ENCODE peak calls at places on chromosomes 12 and 14, in four cellular contexts. One of them, this sample, is unnamed.

GRCh38 chr12:31238764-31239387 is 87.1 kb downstream of the SINHCAF start:
- DNase-seq in lower leg skin: peak
- DNase-seq in BE2C: peak
- DNase-seq in mesothelial cell of epicardium: no peak
- DNase-seq in this sample: no peak

GRCh38 chr12:79514730-79515525 is 175.8 kb downstream of the PAWR start:
- DNase-seq in lower leg skin: no peak
- DNase-seq in BE2C: no peak
- DNase-seq in mesothelial cell of epicardium: no peak
- DNase-seq in this sample: no peak

GRCh38 chr14:58298880-58299664 is 717 bp downstream of the ARID4A start:
- DNase-seq in lower leg skin: peak
- DNase-seq in BE2C: peak
- DNase-seq in mesothelial cell of epicardium: no peak
- DNase-seq in this sample: no peak

GRCh38 chr12:115659422-115659821 is 618.1 kb downstream of the MED13L start:
- DNase-seq in lower leg skin: no peak
- DNase-seq in BE2C: no peak
- DNase-seq in mesothelial cell of epicardium: no peak
- DNase-seq in this sample: no peak

GRCh38 chr12:111773801-111774551 is 7.2 kb downstream of the ALDH2 start:
- DNase-seq in lower leg skin: peak
- DNase-seq in BE2C: no peak
- DNase-seq in mesothelial cell of epicardium: no peak
- DNase-seq in this sample: no peak

GRCh38 chr12:132908145-132909029 is 21.0 kb upstream of the CHFR start:
- DNase-seq in lower leg skin: peak
- DNase-seq in BE2C: peak
- DNase-seq in mesothelial cell of epicardium: peak
- DNase-seq in this sample: peak

GRCh38 chr14:64826333-64826732 is 53.4 kb downstream of the SPTB start:
- DNase-seq in lower leg skin: no peak
- DNase-seq in BE2C: no peak
- DNase-seq in mesothelial cell of epicardium: no peak
- DNase-seq in this sample: no peak

GRCh38 chr14:29240046-29240445 is 473.5 kb downstream of the FOXG1 start:
- DNase-seq in lower leg skin: no peak
- DNase-seq in BE2C: no peak
- DNase-seq in mesothelial cell of epicardium: no peak
- DNase-seq in this sample: no peak

GRCh38 chr14:91732859-91733477 is 1.1 kb upstream of the CATSPERB start:
- DNase-seq in lower leg skin: no peak
- DNase-seq in BE2C: no peak
- DNase-seq in mesothelial cell of epicardium: no peak
- DNase-seq in this sample: no peak

GRCh38 chr14:70045715-70046535 is 142.8 kb downstream of the SLC8A3 start:
- DNase-seq in lower leg skin: peak
- DNase-seq in BE2C: peak
- DNase-seq in mesothelial cell of epicardium: peak
- DNase-seq in this sample: peak

GRCh38 chr12:76375470-76375869 is 27.3 kb upstream of the BBS10 start:
- DNase-seq in lower leg skin: no peak
- DNase-seq in BE2C: no peak
- DNase-seq in mesothelial cell of epicardium: no peak
- DNase-seq in this sample: no peak

GRCh38 chr12:3061858-3062215 is 15.3 kb upstream of the TSPAN9 start:
- DNase-seq in lower leg skin: no peak
- DNase-seq in BE2C: no peak
- DNase-seq in mesothelial cell of epicardium: no peak
- DNase-seq in this sample: no peak

GRCh38 chr14:55807536-55807935 is 227.5 kb downstream of the KTN1 start:
- DNase-seq in lower leg skin: no peak
- DNase-seq in BE2C: no peak
- DNase-seq in mesothelial cell of epicardium: no peak
- DNase-seq in this sample: no peak

GRCh38 chr12:57553343-57554202 is 3.7 kb downstream of the KIF5A start:
- DNase-seq in lower leg skin: no peak
- DNase-seq in BE2C: peak
- DNase-seq in mesothelial cell of epicardium: no peak
- DNase-seq in this sample: no peak

GRCh38 chr12:89384050-89384749 is 31.9 kb upstream of the DUSP6 start:
- DNase-seq in lower leg skin: no peak
- DNase-seq in BE2C: peak
- DNase-seq in mesothelial cell of epicardium: no peak
- DNase-seq in this sample: no peak

GRCh38 chr14:98731701-98732100 is 540.3 kb downstream of the BCL11B start:
- DNase-seq in lower leg skin: no peak
- DNase-seq in BE2C: no peak
- DNase-seq in mesothelial cell of epicardium: no peak
- DNase-seq in this sample: peak

GRCh38 chr14:30553311-30553989 is 5.5 kb upstream of the G2E3 start:
- DNase-seq in lower leg skin: no peak
- DNase-seq in BE2C: no peak
- DNase-seq in mesothelial cell of epicardium: no peak
- DNase-seq in this sample: no peak

GRCh38 chr12:104494137-104494815 is 37.5 kb downstream of the CHST11 start:
- DNase-seq in lower leg skin: no peak
- DNase-seq in BE2C: no peak
- DNase-seq in mesothelial cell of epicardium: no peak
- DNase-seq in this sample: no peak

GRCh38 chr12:25653487-25654175 is 100.5 kb upstream of the LMNTD1 start:
- DNase-seq in lower leg skin: no peak
- DNase-seq in BE2C: peak
- DNase-seq in mesothelial cell of epicardium: no peak
- DNase-seq in this sample: no peak

GRCh38 chr14:60245316-60246177 is 3.5 kb upstream of the PPM1A start:
- DNase-seq in lower leg skin: no peak
- DNase-seq in BE2C: no peak
- DNase-seq in mesothelial cell of epicardium: no peak
- DNase-seq in this sample: no peak

GRCh38 chr14:36556811-36557433 is 25.5 kb downstream of the NKX2-8 start:
- DNase-seq in lower leg skin: no peak
- DNase-seq in BE2C: peak
- DNase-seq in mesothelial cell of epicardium: no peak
- DNase-seq in this sample: no peak

GRCh38 chr14:63378444-63378843 is 59.7 kb upstream of the GPHB5 start:
- DNase-seq in lower leg skin: no peak
- DNase-seq in BE2C: no peak
- DNase-seq in mesothelial cell of epicardium: no peak
- DNase-seq in this sample: no peak

GRCh38 chr12:19421503-19422282 is 17.6 kb upstream of the AEBP2 start:
- DNase-seq in lower leg skin: peak
- DNase-seq in BE2C: no peak
- DNase-seq in mesothelial cell of epicardium: no peak
- DNase-seq in this sample: no peak

GRCh38 chr14:63614964-63615363 is 26.7 kb downstream of the WDR89 start:
- DNase-seq in lower leg skin: no peak
- DNase-seq in BE2C: no peak
- DNase-seq in mesothelial cell of epicardium: no peak
- DNase-seq in this sample: no peak

GRCh38 chr14:52703225-52703624 is 3.8 kb upstream of the PSMC6 start:
- DNase-seq in lower leg skin: no peak
- DNase-seq in BE2C: no peak
- DNase-seq in mesothelial cell of epicardium: no peak
- DNase-seq in this sample: no peak

GRCh38 chr12:114895822-114896221 is 211.8 kb upstream of the TBX3 start:
- DNase-seq in lower leg skin: no peak
- DNase-seq in BE2C: no peak
- DNase-seq in mesothelial cell of epicardium: no peak
- DNase-seq in this sample: no peak

GRCh38 chr14:39432619-39433451 is 602 bp upstream of the FBXO33 start:
- DNase-seq in lower leg skin: peak
- DNase-seq in BE2C: peak
- DNase-seq in mesothelial cell of epicardium: peak
- DNase-seq in this sample: peak

GRCh38 chr12:7907009-7907408 is 29.0 kb downstream of the SLC2A3 start:
- DNase-seq in lower leg skin: peak
- DNase-seq in BE2C: peak
- DNase-seq in mesothelial cell of epicardium: no peak
- DNase-seq in this sample: no peak

GRCh38 chr12:110245278-110245868 is 35.7 kb upstream of the ATP2A2 start:
- DNase-seq in lower leg skin: no peak
- DNase-seq in BE2C: peak
- DNase-seq in mesothelial cell of epicardium: no peak
- DNase-seq in this sample: no peak

GRCh38 chr12:67593041-67593870 is 55.3 kb upstream of the DYRK2 start:
- DNase-seq in lower leg skin: no peak
- DNase-seq in BE2C: no peak
- DNase-seq in mesothelial cell of epicardium: peak
- DNase-seq in this sample: no peak

GRCh38 chr14:75258803-75259509 is 19.7 kb upstream of the FOS start:
- DNase-seq in lower leg skin: peak
- DNase-seq in BE2C: peak
- DNase-seq in mesothelial cell of epicardium: peak
- DNase-seq in this sample: peak

GRCh38 chr14:75259946-75260545 is 18.6 kb upstream of the FOS start:
- DNase-seq in lower leg skin: no peak
- DNase-seq in BE2C: no peak
- DNase-seq in mesothelial cell of epicardium: no peak
- DNase-seq in this sample: no peak

GRCh38 chr14:75257241-75257640 is 21.4 kb upstream of the FOS start:
- DNase-seq in lower leg skin: no peak
- DNase-seq in BE2C: no peak
- DNase-seq in mesothelial cell of epicardium: no peak
- DNase-seq in this sample: no peak

GRCh38 chr14:75258079-75258802 is 20.4 kb upstream of the FOS start:
- DNase-seq in lower leg skin: peak
- DNase-seq in BE2C: no peak
- DNase-seq in mesothelial cell of epicardium: no peak
- DNase-seq in this sample: no peak

GRCh38 chr14:75259510-75259855 is 19.1 kb upstream of the FOS start:
- DNase-seq in lower leg skin: no peak
- DNase-seq in BE2C: no peak
- DNase-seq in mesothelial cell of epicardium: no peak
- DNase-seq in this sample: no peak
- TF ChIP-seq CTCF in lower leg skin: no peak
- TF ChIP-seq CTCF in BE2C: peak
- TF ChIP-seq CTCF in mesothelial cell of epicardium: no peak
- TF ChIP-seq CTCF in this sample: no peak

DNA sequence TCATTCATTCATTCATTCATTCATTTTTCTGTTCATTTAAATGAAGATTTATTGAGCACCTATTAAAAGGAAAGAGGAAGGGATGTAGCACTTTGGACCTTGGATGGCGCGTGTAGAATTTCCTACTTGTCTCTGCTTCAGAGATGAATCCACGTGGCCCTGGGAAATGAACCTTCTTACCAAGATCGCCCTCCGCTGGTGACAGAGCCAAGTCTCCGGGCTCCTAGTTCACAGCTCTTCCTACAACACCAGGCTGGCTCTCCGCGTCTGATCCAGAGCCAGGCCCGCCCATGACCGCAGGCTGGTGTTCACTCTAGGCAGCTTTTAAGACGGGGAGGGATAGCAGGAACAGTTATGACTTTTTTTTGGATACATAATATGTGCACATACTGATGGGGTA is 70.9 kb upstream of the PIWIL1 start:
- DNase-seq in lower leg skin: peak
- DNase-seq in BE2C: no peak
- DNase-seq in mesothelial cell of epicardium: no peak
- DNase-seq in this sample: no peak
- TF ChIP-seq CTCF in lower leg skin: no peak
- TF ChIP-seq CTCF in BE2C: no peak
- TF ChIP-seq CTCF in mesothelial cell of epicardium: no peak
- TF ChIP-seq CTCF in this sample: peak

GRCh38 chr14:34065222-34065621 is 114.3 kb upstream of the EGLN3 start:
- DNase-seq in lower leg skin: no peak
- DNase-seq in BE2C: no peak
- DNase-seq in mesothelial cell of epicardium: no peak
- DNase-seq in this sample: no peak

GRCh38 chr14:34063042-34063441 is 112.2 kb upstream of the EGLN3 start:
- DNase-seq in lower leg skin: no peak
- DNase-seq in BE2C: no peak
- DNase-seq in mesothelial cell of epicardium: no peak
- DNase-seq in this sample: no peak

GRCh38 chr14:34063470-34064164 is 112.7 kb upstream of the EGLN3 start:
- DNase-seq in lower leg skin: no peak
- DNase-seq in BE2C: no peak
- DNase-seq in mesothelial cell of epicardium: no peak
- DNase-seq in this sample: no peak

GRCh38 chr14:34065690-34066391 is 115.0 kb upstream of the EGLN3 start:
- DNase-seq in lower leg skin: no peak
- DNase-seq in BE2C: no peak
- DNase-seq in mesothelial cell of epicardium: no peak
- DNase-seq in this sample: no peak

DNA sequence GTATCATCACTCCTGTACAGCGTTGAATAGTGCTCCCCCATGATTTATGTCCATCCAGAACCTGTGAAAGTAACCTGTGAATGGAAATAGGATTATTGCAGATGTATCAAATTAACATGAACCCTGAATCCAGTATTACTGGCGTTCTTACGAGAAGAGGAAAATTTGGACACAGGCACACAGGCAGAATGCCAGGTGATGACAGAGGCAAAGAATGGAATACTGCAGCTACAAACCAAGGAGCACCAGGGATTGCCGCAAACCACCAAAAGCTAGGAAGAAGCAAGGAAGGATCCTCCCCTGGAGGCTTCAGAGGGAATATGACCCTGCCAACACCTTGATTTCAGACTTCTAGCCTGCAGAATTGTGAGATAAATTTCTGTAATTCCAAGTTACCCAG is 113.5 kb upstream of the EGLN3 start:
- DNase-seq in lower leg skin: no peak
- DNase-seq in BE2C: no peak
- DNase-seq in mesothelial cell of epicardium: no peak
- DNase-seq in this sample: no peak
- TF ChIP-seq CTCF in lower leg skin: no peak
- TF ChIP-seq CTCF in BE2C: no peak
- TF ChIP-seq CTCF in mesothelial cell of epicardium: no peak
- TF ChIP-seq CTCF in this sample: no peak

DNA sequence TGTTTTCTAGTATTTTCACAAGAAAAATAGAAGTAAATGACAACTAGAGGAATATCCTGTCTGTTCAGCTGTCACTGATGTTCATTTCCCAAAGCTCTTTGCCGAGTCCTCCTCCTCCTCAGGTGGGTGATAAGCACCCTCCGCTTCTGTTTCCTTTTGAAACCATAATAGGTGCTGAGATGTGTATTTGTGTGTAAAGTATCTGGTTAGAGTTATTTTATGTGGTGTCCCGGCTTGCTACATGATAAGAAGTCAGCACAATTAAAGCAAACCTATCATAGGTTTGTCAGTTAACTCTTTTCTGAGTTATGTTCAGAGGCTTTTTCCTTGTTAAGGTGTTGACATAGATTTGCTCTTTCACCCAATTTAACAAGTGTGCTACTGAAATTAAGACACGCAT is 82.4 kb downstream of the PIWIL1 start:
- DNase-seq in lower leg skin: peak
- DNase-seq in BE2C: no peak
- DNase-seq in mesothelial cell of epicardium: no peak
- DNase-seq in this sample: no peak
- TF ChIP-seq CTCF in lower leg skin: no peak
- TF ChIP-seq CTCF in BE2C: no peak
- TF ChIP-seq CTCF in mesothelial cell of epicardium: no peak
- TF ChIP-seq CTCF in this sample: no peak